ENCODE peak calls at places on chromosomes 4 and X, in seven cellular contexts. One of them, this sample, is unnamed. For H3K4me1, the result is how much of the 10 kb centered on the place peaks cover.

GRCh38 chrX:150975655-150976390 is 7.3 kb upstream of the HMGB3 start:
- DNase-seq in adrenal gland: no peak
- DNase-seq in CD8-positive, alpha-beta T cell: no peak
- DNase-seq in upper lobe of right lung: no peak
- DNase-seq in endothelial cell of umbilical vein: no peak
- DNase-seq in right cardiac atrium: no peak
- DNase-seq in left lung: no peak
- DNase-seq in this sample: no peak

GRCh38 chr4:144818136-144818535 is 172.2 kb downstream of the HHIP start:
- DNase-seq in adrenal gland: no peak
- DNase-seq in CD8-positive, alpha-beta T cell: no peak
- DNase-seq in upper lobe of right lung: no peak
- DNase-seq in endothelial cell of umbilical vein: no peak
- DNase-seq in right cardiac atrium: no peak
- DNase-seq in left lung: no peak
- DNase-seq in this sample: no peak

GRCh38 chrX:153830632-153831434 is 489 bp upstream of the PDZD4 start:
- DNase-seq in adrenal gland: no peak
- DNase-seq in CD8-positive, alpha-beta T cell: no peak
- DNase-seq in upper lobe of right lung: no peak
- DNase-seq in endothelial cell of umbilical vein: no peak
- DNase-seq in right cardiac atrium: no peak
- DNase-seq in left lung: no peak
- DNase-seq in this sample: no peak

GRCh38 chrX:1526565-1526964 is 10.4 kb downstream of the P2RY8 start:
- DNase-seq in adrenal gland: no peak
- DNase-seq in CD8-positive, alpha-beta T cell: no peak
- DNase-seq in upper lobe of right lung: no peak
- DNase-seq in endothelial cell of umbilical vein: no peak
- DNase-seq in right cardiac atrium: no peak
- DNase-seq in left lung: no peak
- DNase-seq in this sample: no peak

GRCh38 chr4:106854970-106855369 is 181.1 kb downstream of the DKK2 start:
- DNase-seq in adrenal gland: no peak
- DNase-seq in CD8-positive, alpha-beta T cell: no peak
- DNase-seq in upper lobe of right lung: no peak
- DNase-seq in endothelial cell of umbilical vein: peak
- DNase-seq in right cardiac atrium: no peak
- DNase-seq in left lung: no peak
- DNase-seq in this sample: no peak

GRCh38 chr4:174537634-174538033 is 15.3 kb upstream of the HPGD start:
- DNase-seq in adrenal gland: no peak
- DNase-seq in CD8-positive, alpha-beta T cell: no peak
- DNase-seq in upper lobe of right lung: no peak
- DNase-seq in endothelial cell of umbilical vein: no peak
- DNase-seq in right cardiac atrium: no peak
- DNase-seq in left lung: no peak
- DNase-seq in this sample: no peak

GRCh38 chr4:3613980-3614730 is 81.9 kb upstream of the LRPAP1 start:
- DNase-seq in adrenal gland: peak
- DNase-seq in CD8-positive, alpha-beta T cell: no peak
- DNase-seq in upper lobe of right lung: peak
- DNase-seq in endothelial cell of umbilical vein: no peak
- DNase-seq in right cardiac atrium: no peak
- DNase-seq in left lung: peak
- DNase-seq in this sample: no peak

GRCh38 chr4:147968641-147969040 is 236.8 kb downstream of the ARHGAP10 start:
- DNase-seq in adrenal gland: no peak
- DNase-seq in CD8-positive, alpha-beta T cell: no peak
- DNase-seq in upper lobe of right lung: no peak
- DNase-seq in endothelial cell of umbilical vein: no peak
- DNase-seq in right cardiac atrium: no peak
- DNase-seq in left lung: no peak
- DNase-seq in this sample: no peak

GRCh38 chr4:185567828-185568442 is 32.6 kb upstream of the PDLIM3 start:
- DNase-seq in adrenal gland: no peak
- DNase-seq in CD8-positive, alpha-beta T cell: no peak
- DNase-seq in upper lobe of right lung: no peak
- DNase-seq in endothelial cell of umbilical vein: peak
- DNase-seq in right cardiac atrium: peak
- DNase-seq in left lung: no peak
- DNase-seq in this sample: no peak

GRCh38 chr4:75370582-75370981 is 143.6 kb downstream of the RCHY1 start:
- DNase-seq in adrenal gland: no peak
- DNase-seq in CD8-positive, alpha-beta T cell: no peak
- DNase-seq in upper lobe of right lung: no peak
- DNase-seq in endothelial cell of umbilical vein: no peak
- DNase-seq in right cardiac atrium: no peak
- DNase-seq in left lung: no peak
- DNase-seq in this sample: no peak

GRCh38 chr4:94516067-94516466 is 64.3 kb downstream of the PDLIM5 start:
- DNase-seq in adrenal gland: no peak
- DNase-seq in CD8-positive, alpha-beta T cell: no peak
- DNase-seq in upper lobe of right lung: no peak
- DNase-seq in endothelial cell of umbilical vein: no peak
- DNase-seq in right cardiac atrium: no peak
- DNase-seq in left lung: no peak
- DNase-seq in this sample: no peak

DNA sequence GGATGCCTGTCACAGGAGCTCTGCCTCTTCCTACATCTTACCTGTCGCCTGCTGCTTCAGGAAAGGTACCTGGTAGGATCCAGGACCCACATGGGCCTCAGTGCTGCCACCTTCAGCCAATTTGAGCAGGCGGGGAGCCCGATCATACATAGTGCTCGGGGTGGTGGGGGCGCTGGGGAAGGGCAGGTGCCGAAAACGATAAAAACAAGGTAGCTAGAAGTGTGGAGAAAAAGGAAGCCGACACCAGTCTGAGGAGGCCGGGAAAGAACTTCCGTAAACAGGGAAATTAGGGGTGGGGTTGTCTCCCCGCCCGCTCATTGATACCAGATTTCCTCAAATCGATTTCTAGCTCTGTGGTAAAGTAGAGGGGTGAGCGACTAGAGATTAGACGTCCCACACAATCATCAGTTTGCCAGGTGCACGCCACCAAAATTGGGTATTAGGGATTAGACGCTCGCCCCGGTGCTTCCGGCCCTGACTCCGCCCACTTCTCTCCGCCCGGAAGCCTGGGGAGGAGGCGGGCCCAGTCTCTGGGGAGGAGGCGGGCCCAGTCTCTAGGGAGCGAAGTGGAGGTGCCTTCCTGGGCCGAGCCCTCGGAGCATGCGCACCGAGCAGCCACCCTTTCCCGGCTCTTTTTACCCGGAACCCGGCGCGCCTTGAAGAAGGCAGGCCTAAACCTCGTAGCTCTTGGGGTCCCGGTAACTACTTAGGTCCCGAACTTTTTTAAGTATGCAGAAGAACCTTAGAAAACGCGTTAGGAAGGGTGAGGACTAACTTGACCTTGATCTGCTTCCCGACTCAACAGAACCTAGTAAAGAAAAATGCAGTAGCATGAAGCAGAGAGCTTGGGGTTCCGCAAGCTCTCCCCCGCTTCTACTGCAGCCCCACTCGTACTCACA is at the start of gene STPG2:
- DNase-seq in adrenal gland: peak
- DNase-seq in CD8-positive, alpha-beta T cell: peak
- DNase-seq in upper lobe of right lung: peak
- DNase-seq in endothelial cell of umbilical vein: peak
- DNase-seq in right cardiac atrium: peak
- DNase-seq in left lung: peak
- DNase-seq in this sample: peak
- H3K4me3 ChIP-seq in adrenal gland: peak
- H3K4me3 ChIP-seq in CD8-positive, alpha-beta T cell: peak
- H3K4me3 ChIP-seq in upper lobe of right lung: peak
- H3K4me3 ChIP-seq in endothelial cell of umbilical vein: peak
- H3K4me3 ChIP-seq in right cardiac atrium: peak
- H3K4me3 ChIP-seq in left lung: peak
- H3K4me3 ChIP-seq in this sample: peak

GRCh38 chr4:8543623-8544022 is 36.6 kb upstream of the GPR78 start:
- DNase-seq in adrenal gland: no peak
- DNase-seq in CD8-positive, alpha-beta T cell: no peak
- DNase-seq in upper lobe of right lung: no peak
- DNase-seq in endothelial cell of umbilical vein: no peak
- DNase-seq in right cardiac atrium: no peak
- DNase-seq in left lung: no peak
- DNase-seq in this sample: no peak

GRCh38 chr4:8541981-8542715 is 38.0 kb upstream of the GPR78 start:
- DNase-seq in adrenal gland: no peak
- DNase-seq in CD8-positive, alpha-beta T cell: no peak
- DNase-seq in upper lobe of right lung: peak
- DNase-seq in endothelial cell of umbilical vein: no peak
- DNase-seq in right cardiac atrium: no peak
- DNase-seq in left lung: peak
- DNase-seq in this sample: no peak

GRCh38 chr4:8544741-8545438 is 35.3 kb upstream of the GPR78 start:
- DNase-seq in adrenal gland: no peak
- DNase-seq in CD8-positive, alpha-beta T cell: no peak
- DNase-seq in upper lobe of right lung: peak
- DNase-seq in endothelial cell of umbilical vein: no peak
- DNase-seq in right cardiac atrium: no peak
- DNase-seq in left lung: no peak
- DNase-seq in this sample: peak

GRCh38 chr4:8544282-8544681 is 35.9 kb upstream of the GPR78 start:
- DNase-seq in adrenal gland: no peak
- DNase-seq in CD8-positive, alpha-beta T cell: no peak
- DNase-seq in upper lobe of right lung: no peak
- DNase-seq in endothelial cell of umbilical vein: no peak
- DNase-seq in right cardiac atrium: no peak
- DNase-seq in left lung: no peak
- DNase-seq in this sample: no peak

DNA sequence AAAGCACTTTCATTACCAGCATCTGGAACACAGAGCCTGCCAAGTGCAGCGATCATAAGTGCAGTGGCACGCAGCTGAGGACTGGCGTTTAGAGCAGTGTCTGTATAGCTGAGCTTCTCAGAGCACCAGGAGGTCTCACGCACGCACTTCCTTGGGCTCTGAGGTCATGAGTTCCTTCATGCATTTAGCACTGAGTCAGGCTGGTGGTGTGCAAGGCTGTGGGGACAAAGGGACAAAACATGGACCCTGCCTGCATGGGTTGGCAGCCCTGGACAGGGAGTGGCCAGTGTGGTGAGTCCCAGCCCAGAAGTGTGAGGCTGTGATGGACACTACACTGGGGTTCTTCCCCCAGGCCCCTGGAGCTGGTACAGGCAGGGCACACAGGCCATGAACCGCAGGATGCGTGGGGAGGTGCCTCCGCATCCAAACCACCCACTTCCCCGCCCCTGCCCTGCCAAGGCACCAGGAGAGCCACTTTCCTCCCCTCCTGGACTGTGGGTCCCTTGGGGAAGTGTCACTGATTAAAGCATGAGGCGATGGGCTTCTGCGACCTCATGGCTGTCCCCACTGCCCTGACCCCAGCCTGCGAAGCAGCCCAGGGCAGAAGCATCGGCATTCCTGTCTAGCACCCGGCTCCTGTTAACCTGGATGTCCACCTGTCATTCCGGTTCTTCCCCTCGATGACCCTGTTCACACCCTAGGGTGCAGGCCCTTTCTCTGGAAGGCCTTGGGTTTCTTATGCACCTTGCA is 37.2 kb upstream of the GPR78 start:
- DNase-seq in adrenal gland: no peak
- DNase-seq in CD8-positive, alpha-beta T cell: no peak
- DNase-seq in upper lobe of right lung: peak
- DNase-seq in endothelial cell of umbilical vein: no peak
- DNase-seq in right cardiac atrium: no peak
- DNase-seq in left lung: peak
- DNase-seq in this sample: no peak
- H3K4me1 ChIP-seq in adrenal gland: under half
- H3K4me1 ChIP-seq in CD8-positive, alpha-beta T cell: under half
- H3K4me1 ChIP-seq in upper lobe of right lung: under half
- H3K4me1 ChIP-seq in endothelial cell of umbilical vein: under half
- H3K4me1 ChIP-seq in right cardiac atrium: under half
- H3K4me1 ChIP-seq in left lung: under half
- H3K4me1 ChIP-seq in this sample: under half

DNA sequence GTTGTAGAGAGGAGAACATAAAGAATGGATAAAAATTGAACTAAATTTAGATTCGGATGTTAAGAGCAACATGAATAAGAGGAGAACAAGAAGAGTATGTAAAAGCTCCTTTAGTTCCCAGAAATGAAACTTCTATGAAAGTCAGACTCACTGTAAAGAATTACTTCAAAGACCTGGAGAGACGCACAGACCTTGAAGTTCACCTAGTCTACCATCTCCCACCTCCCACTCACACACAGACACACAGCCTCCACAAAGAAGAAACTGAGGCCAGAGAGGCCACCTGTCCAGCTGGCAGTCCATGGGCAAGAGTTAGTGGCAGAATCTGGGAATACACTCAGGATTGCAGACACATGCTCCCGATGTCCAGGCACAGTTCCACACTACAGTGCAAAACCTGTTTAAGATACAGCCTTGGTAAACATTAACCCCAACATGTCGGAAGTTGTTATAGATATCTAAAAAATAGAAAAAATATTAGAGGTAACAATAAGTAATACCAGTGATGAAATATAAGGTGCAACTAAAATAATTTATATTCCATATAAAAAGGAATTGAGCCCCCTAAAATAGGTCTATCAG is 288.8 kb downstream of the INPP4B start:
- DNase-seq in adrenal gland: no peak
- DNase-seq in CD8-positive, alpha-beta T cell: no peak
- DNase-seq in upper lobe of right lung: no peak
- DNase-seq in endothelial cell of umbilical vein: no peak
- DNase-seq in right cardiac atrium: no peak
- DNase-seq in left lung: no peak
- DNase-seq in this sample: no peak
- H3K4me3 ChIP-seq in adrenal gland: no peak
- H3K4me3 ChIP-seq in CD8-positive, alpha-beta T cell: no peak
- H3K4me3 ChIP-seq in upper lobe of right lung: no peak
- H3K4me3 ChIP-seq in endothelial cell of umbilical vein: no peak
- H3K4me3 ChIP-seq in right cardiac atrium: no peak
- H3K4me3 ChIP-seq in left lung: no peak
- H3K4me3 ChIP-seq in this sample: no peak

GRCh38 chrX:75421688-75422087 is 101.1 kb downstream of the ZDHHC15 start:
- DNase-seq in adrenal gland: no peak
- DNase-seq in CD8-positive, alpha-beta T cell: no peak
- DNase-seq in upper lobe of right lung: no peak
- DNase-seq in endothelial cell of umbilical vein: no peak
- DNase-seq in right cardiac atrium: no peak
- DNase-seq in left lung: no peak
- DNase-seq in this sample: no peak
- H3K4me1 ChIP-seq in adrenal gland: under half
- H3K4me1 ChIP-seq in CD8-positive, alpha-beta T cell: under half
- H3K4me1 ChIP-seq in upper lobe of right lung: under half
- H3K4me1 ChIP-seq in endothelial cell of umbilical vein: under half
- H3K4me1 ChIP-seq in right cardiac atrium: under half
- H3K4me1 ChIP-seq in left lung: under half
- H3K4me1 ChIP-seq in this sample: under half

GRCh38 chr4:86031927-86032326 is 327.9 kb downstream of the MAPK10 start:
- DNase-seq in adrenal gland: no peak
- DNase-seq in CD8-positive, alpha-beta T cell: no peak
- DNase-seq in upper lobe of right lung: no peak
- DNase-seq in endothelial cell of umbilical vein: no peak
- DNase-seq in right cardiac atrium: no peak
- DNase-seq in left lung: no peak
- DNase-seq in this sample: no peak
- H3K4me3 ChIP-seq in adrenal gland: no peak
- H3K4me3 ChIP-seq in CD8-positive, alpha-beta T cell: no peak
- H3K4me3 ChIP-seq in upper lobe of right lung: no peak
- H3K4me3 ChIP-seq in endothelial cell of umbilical vein: no peak
- H3K4me3 ChIP-seq in right cardiac atrium: no peak
- H3K4me3 ChIP-seq in left lung: no peak
- H3K4me3 ChIP-seq in this sample: no peak

This sample was measured in Peyer's patch.